ENCODE peak calls at places on chromosomes 11 and 22, in seven cellular contexts. F is Panc1, K is endodermal cell, A is fibroblast of villous mesenchyme, M is A549, P is AG04449, S is pancreas. R is an unnamed sample.

GRCh38 chr11:19867064-19867463 is 154.4 kb downstream of the NAV2 start:
- DNase-seq in F (no peak), K (no peak), A (no peak), M (no peak), P (no peak), S (no peak), R (no peak)

GRCh38 chr22:17370766-17371181 is 1.5 kb downstream of the CECR2 start:
- DNase-seq in F (no peak), K (no peak), A (no peak), M (no peak), P (no peak), S (no peak), R (no peak)

GRCh38 chr11:117300301-117300700 is 9.2 kb downstream of the BACE1-AS start:
- DNase-seq in F (no peak), K (peak), A (peak), M (no peak), P (no peak), S (peak), R (no peak)

GRCh38 chr11:128776434-128777284 is 82.8 kb downstream of the FLI1 start:
- DNase-seq in F (no peak), K (peak), A (peak), M (peak), P (no peak), S (peak), R (no peak)

GRCh38 chr11:113350646-113351045 is 36.3 kb downstream of the TTC12 start:
- DNase-seq in F (no peak), K (no peak), A (no peak), M (no peak), P (no peak), S (no peak), R (no peak)

GRCh38 chr22:31935961-31936635 is 8.2 kb upstream of the YWHAH start:
- DNase-seq in F (no peak), K (no peak), A (no peak), M (no peak), P (no peak), S (no peak), R (no peak)

GRCh38 chr22:35987994-35988393 is 40.6 kb downstream of the RBFOX2 start:
- DNase-seq in F (no peak), K (no peak), A (peak), M (no peak), P (no peak), S (no peak), R (no peak)

GRCh38 chr11:47667135-47667534 is 24.8 kb upstream of the MTCH2 start:
- DNase-seq in F (no peak), K (no peak), A (no peak), M (no peak), P (no peak), S (no peak), R (peak)

GRCh38 chr22:19762315-19763140 is 1.9 kb downstream of the TBX1 start:
- DNase-seq in F (no peak), K (no peak), A (no peak), M (no peak), P (no peak), S (no peak), R (no peak)
- H3K4me3 ChIP-seq in F (peak), K (no peak), A (no peak), M (no peak), P (peak), S (no peak), R (peak)

DNA sequence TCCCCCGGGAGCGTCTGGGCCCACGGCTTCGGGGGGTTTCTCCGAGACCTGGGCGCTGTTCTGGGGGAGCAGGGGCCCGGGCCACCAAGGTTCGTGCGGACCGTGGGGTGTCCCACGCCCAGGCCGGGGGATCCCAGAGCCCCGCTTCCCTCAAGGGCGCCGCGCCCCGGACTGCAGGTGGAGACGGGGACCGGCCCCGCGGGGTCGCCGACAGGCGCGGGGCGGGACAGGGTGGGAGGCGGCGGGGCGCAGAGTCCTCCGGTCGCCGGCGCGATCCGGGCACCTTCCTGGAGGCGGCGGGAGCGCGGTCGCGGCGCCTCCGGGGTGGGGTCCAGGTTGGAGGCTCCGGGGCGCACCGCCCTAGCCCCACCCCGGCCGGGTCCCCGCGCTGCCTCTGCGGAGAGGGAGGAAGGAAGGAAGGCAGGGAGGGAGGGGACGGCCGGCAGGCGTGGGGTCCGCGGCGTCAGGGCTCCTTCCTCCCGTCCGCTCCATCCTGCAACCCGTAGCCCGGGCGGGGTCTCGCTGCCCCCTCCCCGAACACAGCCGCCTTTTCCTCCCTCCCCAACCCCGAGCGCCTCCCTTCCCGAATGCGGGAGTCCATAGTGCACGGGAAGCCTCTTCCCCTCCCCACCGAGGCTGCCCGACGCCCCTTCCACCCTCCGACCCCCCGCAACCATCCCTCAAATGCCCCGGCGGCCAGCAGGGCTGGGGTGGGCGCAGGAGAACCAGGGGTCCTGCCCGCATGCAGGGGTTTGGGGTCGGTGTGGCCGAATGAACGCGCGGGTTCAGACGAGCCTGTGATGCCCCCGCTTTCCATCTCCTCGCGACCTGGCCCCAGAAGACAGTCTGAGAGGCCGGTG is 4.3 kb upstream of the ZBED4 start:
- DNase-seq in F (no peak), K (no peak), A (no peak), M (no peak), P (no peak), S (no peak), R (no peak)
- H3K4me3 ChIP-seq in F (peak), K (peak), A (peak), M (peak), P (peak), S (peak), R (peak)

GRCh38 chr11:114350022-114350421 is 50.3 kb downstream of the C11orf71 start:
- DNase-seq in F (no peak), K (no peak), A (no peak), M (no peak), P (no peak), S (no peak), R (no peak)

GRCh38 chr11:114354076-114354475 is 46.2 kb downstream of the C11orf71 start:
- DNase-seq in F (no peak), K (no peak), A (peak), M (no peak), P (peak), S (no peak), R (peak)

GRCh38 chr11:114348200-114349191 is 51.8 kb downstream of the C11orf71 start:
- DNase-seq in F (peak), K (peak), A (peak), M (no peak), P (no peak), S (peak), R (peak)

GRCh38 chr11:114358711-114359110 is 41.6 kb downstream of the C11orf71 start:
- DNase-seq in F (no peak), K (no peak), A (no peak), M (no peak), P (no peak), S (no peak), R (no peak)

DNA sequence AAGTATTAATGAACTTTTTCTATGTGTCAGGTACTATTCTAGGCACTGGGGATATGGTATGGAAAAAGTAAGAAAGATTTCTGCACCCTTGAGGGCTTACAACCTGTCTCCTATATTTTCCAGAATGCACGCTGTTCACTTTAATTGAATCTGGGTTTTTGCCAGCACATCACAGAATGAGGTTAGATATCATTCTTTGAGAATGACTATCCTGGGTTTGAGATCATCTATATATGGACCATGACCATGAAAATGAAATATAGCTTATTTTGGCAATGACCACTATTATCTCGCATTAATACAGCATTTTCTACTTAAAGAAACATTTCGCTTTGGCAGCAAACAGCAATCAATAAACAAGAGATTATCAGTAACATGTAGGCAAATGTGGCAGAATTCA is 46.9 kb downstream of the C11orf71 start:
- DNase-seq in F (no peak), K (no peak), A (no peak), M (no peak), P (no peak), S (no peak), R (peak)
- H3K4me3 ChIP-seq in F (no peak), K (no peak), A (no peak), M (no peak), P (no peak), S (no peak), R (no peak)

GRCh38 chr11:95135155-95135554 is 45.5 kb downstream of the ENDOD1 start:
- DNase-seq in F (no peak), K (no peak), A (no peak), M (no peak), P (no peak), S (peak), R (no peak)

GRCh38 chr11:95132956-95133355 is 43.3 kb downstream of the ENDOD1 start:
- DNase-seq in F (no peak), K (no peak), A (no peak), M (no peak), P (no peak), S (no peak), R (no peak)

GRCh38 chr11:95137299-95137698 is 47.7 kb downstream of the ENDOD1 start:
- DNase-seq in F (no peak), K (no peak), A (no peak), M (no peak), P (no peak), S (no peak), R (no peak)

GRCh38 chr11:95135880-95136279 is 46.2 kb downstream of the ENDOD1 start:
- DNase-seq in F (no peak), K (no peak), A (no peak), M (no peak), P (no peak), S (no peak), R (no peak)

DNA sequence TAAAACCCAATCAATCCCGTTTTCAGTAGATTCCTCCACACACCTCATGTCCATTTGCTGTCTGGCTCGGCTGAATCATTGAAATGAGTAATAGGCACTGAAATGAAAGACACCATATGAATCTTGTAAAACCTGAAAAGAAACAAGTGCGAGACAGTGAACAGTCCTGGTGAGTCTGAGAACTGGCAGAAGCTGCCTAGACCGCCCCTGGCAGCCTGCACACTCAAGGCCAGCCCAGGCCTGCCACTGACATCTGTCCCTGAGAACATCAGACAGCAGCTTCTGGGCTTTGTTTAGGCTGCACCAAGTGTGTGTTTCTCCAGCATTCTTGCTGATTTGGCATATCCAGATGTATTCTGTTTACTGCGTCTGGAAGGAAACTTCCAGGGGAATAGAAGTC is 44.8 kb downstream of the ENDOD1 start:
- DNase-seq in F (no peak), K (no peak), A (peak), M (no peak), P (no peak), S (peak), R (peak)
- H3K4me3 ChIP-seq in F (no peak), K (no peak), A (no peak), M (no peak), P (no peak), S (no peak), R (no peak)